ENCODE peak calls at places on chromosomes 3 and 15, in ten cellular contexts. B, I, P, E, O, J, K, S, N and M are unnamed samples.

GRCh38 chr3:48678566-48679380 is 6.9 kb downstream of the NCKIPSD start:
- DNase-seq in N (no peak), P (no peak), O (no peak), J (no peak), K (no peak), S (no peak), I (no peak), B (no peak), E (no peak), M (no peak)

GRCh38 chr3:100696161-100696560 is 13.1 kb upstream of the TFG start:
- DNase-seq in O (no peak), J (no peak), P (no peak), E (no peak), B (no peak), S (no peak), K (no peak), I (no peak), N (no peak), M (no peak)

GRCh38 chr15:51270706-51271105 is 67.7 kb downstream of the CYP19A1 start:
- DNase-seq in B (no peak), S (no peak), P (no peak), E (no peak), N (no peak), I (no peak), O (no peak), J (no peak), K (no peak), M (no peak)

GRCh38 chr3:78848392-78849288 is 919.2 kb downstream of the ROBO1 start:
- DNase-seq in P (no peak), J (no peak), E (no peak), B (no peak), K (no peak), N (no peak), I (no peak), S (no peak), O (no peak), M (no peak)

GRCh38 chr15:89760303-89761008 is 9.4 kb upstream of the MESP1 start:
- DNase-seq in I (peak; percentile 74), S (no peak), N (peak; percentile 71), P (peak; percentile 91), B (peak; percentile 76), K (peak; percentile 75), E (peak; percentile 34), O (peak; percentile 65), J (no peak), M (peak; percentile 85)

GRCh38 chr15:73956276-73957086 is 30.2 kb downstream of the LOXL1 start:
- DNase-seq in J (peak; percentile 74), N (peak; percentile 84), P (no peak), S (no peak), E (peak; percentile 62), K (no peak), O (no peak), I (no peak), B (peak; percentile 90), M (no peak)

GRCh38 chr3:69902386-69902785 is 97.1 kb upstream of the SAMMSON start:
- DNase-seq in B (no peak), N (no peak), I (no peak), K (no peak), S (no peak), O (no peak), J (no peak), E (no peak), P (no peak), M (no peak)

GRCh38 chr15:50543556-50543955 is 2.9 kb downstream of the USP50 start:
- DNase-seq in N (no peak), K (no peak), S (no peak), J (no peak), P (no peak), O (no peak), I (no peak), E (no peak), B (no peak), M (no peak)

GRCh38 chr3:104943931-104944330 is 422.8 kb upstream of the ALCAM start:
- DNase-seq in B (no peak), P (no peak), J (no peak), E (no peak), I (no peak), N (no peak), S (no peak), O (no peak), K (no peak), M (no peak)

GRCh38 chr15:67820992-67821783 is 4.1 kb upstream of the SKOR1 start:
- DNase-seq in P (peak; percentile 67), N (peak; percentile 56), I (no peak), K (no peak), S (no peak), B (peak; percentile 65), O (peak; percentile 23), E (no peak), J (no peak), M (peak; percentile 75)

GRCh38 chr15:97961067-97961954 is 808 bp downstream of the ARRDC4 start:
- DNase-seq in E (peak; percentile 59), P (no peak), O (peak; percentile 24), I (peak; percentile 18), J (no peak), K (no peak), S (no peak), N (peak; percentile 25), B (peak; percentile 20), M (peak; percentile 33)

GRCh38 chr3:13015286-13016082 is 57.7 kb downstream of the IQSEC1 start:
- DNase-seq in S (no peak), O (peak; percentile 86), J (no peak), B (no peak), P (no peak), K (peak; percentile 68), E (no peak), I (no peak), N (no peak), M (no peak)

GRCh38 chr3:172515130-172515918 is 7.9 kb downstream of the TNFSF10 start:
- DNase-seq in O (peak; percentile 47), I (no peak), E (no peak), B (peak; percentile 57), P (no peak), S (no peak), K (no peak), J (no peak), N (peak; percentile 17), M (no peak)

DNA sequence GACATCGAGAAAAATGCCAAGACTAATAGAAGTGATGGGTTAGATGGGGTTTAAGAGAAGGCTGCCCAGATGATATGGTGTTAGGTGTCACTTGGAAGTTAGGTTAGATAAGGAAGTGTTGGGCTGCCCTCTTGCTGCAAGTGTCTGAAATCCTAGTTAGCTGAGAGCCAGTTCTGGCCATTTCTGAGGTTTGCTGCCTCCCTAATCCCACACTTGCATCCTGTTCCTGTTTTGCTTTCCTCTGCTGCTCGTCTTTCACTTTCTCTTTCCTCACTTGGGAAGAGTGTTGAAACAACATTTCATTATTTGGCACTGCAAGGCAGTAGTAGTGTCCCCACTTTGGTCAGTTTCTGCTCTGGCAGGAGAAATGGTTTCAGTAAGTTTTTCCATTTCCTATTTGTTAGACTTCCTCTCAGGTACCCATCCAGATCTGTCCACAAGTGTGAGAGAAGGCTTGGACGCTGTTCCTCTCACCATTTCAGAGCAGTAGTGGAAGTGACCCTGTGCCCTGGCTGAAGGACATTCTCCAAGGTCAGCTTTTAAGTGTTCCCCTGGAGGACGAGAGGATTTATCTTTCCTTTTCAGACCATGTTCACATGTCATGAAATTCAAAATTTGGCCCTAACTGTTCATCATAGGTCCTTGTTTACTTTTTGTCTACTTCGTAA is 93.3 kb downstream of the ADAMTSL3 start:
- DNase-seq in B (peak; percentile 66), I (peak; percentile 12), J (no peak), O (no peak), P (no peak), S (no peak), K (no peak), E (peak; percentile 68), N (peak; percentile 75), M (no peak)
- TF ChIP-seq CTCF in B (peak; percentile 25), I (peak; percentile 53), J (no peak), O (peak; percentile 20), P (no peak), S (no peak), K (no peak), E (peak; percentile 42), N (peak; percentile 42), M (no peak)

GRCh38 chr15:76584868-76585572 is 248.4 kb downstream of the ISL2 start:
- DNase-seq in K (no peak), J (no peak), O (no peak), I (no peak), E (no peak), N (no peak), P (no peak), S (no peak), B (no peak), M (no peak)

GRCh38 chr15:76585573-76585892 is 249.0 kb downstream of the ISL2 start:
- DNase-seq in B (no peak), S (no peak), O (no peak), P (no peak), J (no peak), N (no peak), E (no peak), K (no peak), I (no peak), M (no peak)

GRCh38 chr15:76588811-76589747 is 252.5 kb downstream of the ISL2 start:
- DNase-seq in P (no peak), K (no peak), B (no peak), O (no peak), S (no peak), N (no peak), J (no peak), E (no peak), I (no peak), M (no peak)
- TF ChIP-seq CTCF in P (no peak), K (no peak), B (no peak), O (no peak), S (no peak), N (no peak), J (no peak), E (no peak), I (no peak), M (no peak)

DNA sequence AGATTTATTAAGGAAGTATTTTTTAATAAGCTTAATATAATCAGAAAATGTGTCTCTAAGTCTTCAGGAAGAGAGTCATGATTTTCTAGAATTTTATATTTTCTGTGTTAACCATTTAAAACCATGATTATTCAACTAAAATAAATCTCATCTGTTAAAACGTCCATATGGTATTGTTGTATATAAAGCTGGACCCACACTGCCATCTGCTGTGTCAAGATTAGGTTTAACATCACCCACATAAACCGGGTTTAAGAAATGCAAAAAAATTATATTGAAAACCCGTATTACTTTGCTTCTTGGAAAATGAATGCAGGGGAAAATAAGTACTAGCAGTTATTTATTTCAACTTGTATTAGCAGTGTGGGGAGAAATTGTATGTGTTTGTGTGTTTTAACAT is 9.5 kb upstream of the CCDC66 start:
- DNase-seq in I (no peak), N (peak; percentile 14), J (no peak), K (no peak), E (no peak), B (peak; percentile 17), S (no peak), P (no peak), O (no peak), M (no peak)
- TF ChIP-seq CTCF in I (no peak), N (peak; percentile 4), J (no peak), K (no peak), E (no peak), B (peak; percentile 20), S (no peak), P (no peak), O (no peak), M (peak; percentile 23)

DNA sequence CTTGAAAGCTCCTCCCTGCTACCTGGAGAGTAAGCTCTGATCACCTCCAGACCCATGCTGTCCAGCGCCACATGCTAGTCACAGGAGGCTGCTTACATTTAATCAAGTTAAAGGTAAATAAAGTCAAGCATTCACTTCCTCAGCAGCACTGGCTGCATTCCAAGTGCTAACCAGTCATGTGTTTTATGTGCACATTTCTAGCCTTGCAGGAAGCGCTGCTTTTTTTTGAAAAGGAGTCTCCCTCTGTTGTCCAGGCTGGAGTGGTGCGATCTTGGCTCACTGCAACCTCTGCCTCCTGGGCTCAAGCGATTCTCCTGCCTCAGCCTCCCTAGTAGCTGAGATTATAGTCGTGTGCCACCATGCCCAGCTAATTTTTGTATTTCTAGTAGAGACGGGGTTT is 279.2 kb downstream of the GABRG3 start:
- DNase-seq in J (no peak), I (no peak), O (no peak), N (no peak), E (no peak), K (no peak), S (no peak), P (no peak), B (no peak), M (no peak)
- TF ChIP-seq CTCF in J (no peak), I (no peak), O (no peak), N (no peak), E (no peak), K (no peak), S (no peak), P (no peak), B (no peak), M (no peak)